ENCODE peak calls at places on chromosomes 1 and 21, in five cellular contexts. M, O, T, F and U are unnamed samples.

GRCh38 chr1:236516929-236517704 is 6.7 kb upstream of the LGALS8 start:
- DNase-seq in M (peak), O (peak), T (no peak), F (no peak), U (no peak)

GRCh38 chr1:245180496-245180895 is 25.7 kb downstream of the KIF26B start:
- DNase-seq in M (no peak), O (no peak), T (no peak), F (no peak), U (no peak)

GRCh38 chr1:151518431-151518830 is 7.2 kb downstream of the CGN start:
- DNase-seq in M (no peak), O (no peak), T (no peak), F (no peak), U (no peak)

GRCh38 chr1:229793488-229793887 is 167.4 kb downstream of the URB2 start:
- DNase-seq in M (no peak), O (no peak), T (no peak), F (no peak), U (no peak)

GRCh38 chr21:16239659-16240265 is 510.0 kb downstream of the USP25 start:
- DNase-seq in M (no peak), O (no peak), T (no peak), F (no peak), U (no peak)

GRCh38 chr1:30058966-30059365 is 664.4 kb downstream of the MATN1 start:
- DNase-seq in M (no peak), O (no peak), T (no peak), F (no peak), U (no peak)

GRCh38 chr1:207152792-207153434 is 48.9 kb downstream of the C4BPA start:
- DNase-seq in M (peak), O (no peak), T (no peak), F (no peak), U (no peak)

GRCh38 chr1:160665330-160666078 is 18.7 kb upstream of the SLAMF1 start:
- DNase-seq in M (no peak), O (no peak), T (no peak), F (peak), U (no peak)

GRCh38 chr1:54456921-54457529 is 50.8 kb upstream of the SSBP3 start:
- DNase-seq in M (no peak), O (no peak), T (no peak), F (no peak), U (no peak)

GRCh38 chr1:70401974-70402373 is 9.1 kb upstream of the CTH start:
- DNase-seq in M (no peak), O (no peak), T (no peak), F (no peak), U (no peak)

GRCh38 chr1:14733053-14733778 is 134.7 kb downstream of the KAZN start:
- DNase-seq in M (no peak), O (no peak), T (no peak), F (peak), U (no peak)

GRCh38 chr1:247392088-247392487 is 23.9 kb upstream of the NLRP3 start:
- DNase-seq in M (no peak), O (no peak), T (no peak), F (no peak), U (no peak)

GRCh38 chr1:156356875-156357534 is 12.0 kb upstream of the RHBG start:
- DNase-seq in M (peak), O (peak), T (no peak), F (peak), U (peak)

GRCh38 chr1:108747128-108747827 is 804 bp downstream of the STXBP3 start:
- DNase-seq in M (peak), O (peak), T (peak), F (peak), U (no peak)

GRCh38 chr1:10796029-10796944 is at the start of gene CASZ1:
- DNase-seq in M (peak), O (peak), T (peak), F (peak), U (peak)

GRCh38 chr1:200226268-200226968 is 183.4 kb downstream of the ZNF281 start:
- DNase-seq in M (no peak), O (no peak), T (no peak), F (no peak), U (no peak)

GRCh38 chr1:37317870-37318431 is 156.4 kb upstream of the ZC3H12A start:
- DNase-seq in M (no peak), O (no peak), T (no peak), F (no peak), U (no peak)

GRCh38 chr1:144551543-144552424 is 40.9 kb upstream of the PPIAL4F start:
- DNase-seq in M (peak), O (peak), T (peak), F (peak), U (peak)

GRCh38 chr1:59638172-59638800 is 176.5 kb upstream of the HOOK1 start:
- DNase-seq in M (no peak), O (no peak), T (no peak), F (peak), U (no peak)

GRCh38 chr1:114390960-114391359 is 120.0 kb downstream of the TRIM33 start:
- DNase-seq in M (no peak), O (no peak), T (no peak), F (no peak), U (no peak)

GRCh38 chr1:53946252-53947171 is at the start of gene LRRC42:
- DNase-seq in M (no peak), O (peak), T (no peak), F (peak), U (peak)

GRCh38 chr1:39026947-39027507 is 877 bp downstream of the NDUFS5 start:
- DNase-seq in M (no peak), O (no peak), T (no peak), F (no peak), U (no peak)

GRCh38 chr1:8870118-8870517 is 8.4 kb downstream of the ENO1 start:
- DNase-seq in M (no peak), O (no peak), T (no peak), F (no peak), U (no peak)

GRCh38 chr1:59185163-59185855 is 111.6 kb upstream of the FGGY start:
- DNase-seq in M (no peak), O (peak), T (no peak), F (no peak), U (no peak)

GRCh38 chr1:220878223-220879081 is 791 bp upstream of the HLX start:
- DNase-seq in M (no peak), O (no peak), T (no peak), F (no peak), U (no peak)

GRCh38 chr1:15758953-15759661 is 512 bp downstream of the FBLIM1 start:
- DNase-seq in M (no peak), O (peak), T (no peak), F (no peak), U (no peak)

GRCh38 chr1:232123775-232124659 is 497.4 kb downstream of the DISC1 start:
- DNase-seq in M (no peak), O (no peak), T (no peak), F (no peak), U (no peak)

GRCh38 chr1:203507227-203507626 is 13.3 kb downstream of the OPTC start:
- DNase-seq in M (no peak), O (peak), T (no peak), F (no peak), U (no peak)

GRCh38 chr1:84606977-84607376 is 32.7 kb upstream of the CTBS start:
- DNase-seq in M (no peak), O (no peak), T (no peak), F (no peak), U (no peak)

GRCh38 chr1:31785947-31786290 is 21.8 kb upstream of the ADGRB2 start:
- DNase-seq in M (no peak), O (no peak), T (no peak), F (peak), U (no peak)

GRCh38 chr1:157403203-157403602 is 149.1 kb downstream of the FCRL5 start:
- DNase-seq in M (peak), O (no peak), T (no peak), F (no peak), U (no peak)